ENCODE peak calls at places on chromosomes 6 and 20, in six cellular contexts. One of them, this sample, is unnamed.

GRCh38 chr20:4978050-4978918 is 23.0 kb downstream of the SLC23A2 start:
- DNase-seq in MM.1S: no peak
- DNase-seq in fibroblast of mammary gland: no peak
- DNase-seq in lung: no peak
- DNase-seq in mucosa of descending colon: no peak
- DNase-seq in BE2C: no peak
- DNase-seq in this sample: no peak

GRCh38 chr20:45944151-45944964 is 9.9 kb downstream of the PCIF1 start:
- DNase-seq in MM.1S: no peak
- DNase-seq in fibroblast of mammary gland: peak; percentile 59
- DNase-seq in lung: no peak
- DNase-seq in mucosa of descending colon: no peak
- DNase-seq in BE2C: no peak
- DNase-seq in this sample: no peak

GRCh38 chr6:127182501-127182900 is 64.0 kb downstream of the RSPO3 start:
- DNase-seq in MM.1S: no peak
- DNase-seq in fibroblast of mammary gland: peak; percentile 65
- DNase-seq in lung: no peak
- DNase-seq in mucosa of descending colon: no peak
- DNase-seq in BE2C: no peak
- DNase-seq in this sample: no peak

GRCh38 chr6:52207066-52207465 is 20.9 kb downstream of the IL17A start:
- DNase-seq in MM.1S: peak; percentile 19
- DNase-seq in fibroblast of mammary gland: no peak
- DNase-seq in lung: no peak
- DNase-seq in mucosa of descending colon: no peak
- DNase-seq in BE2C: no peak
- DNase-seq in this sample: no peak

GRCh38 chr6:109896333-109896732 is 81.8 kb upstream of the GPR6 start:
- DNase-seq in MM.1S: no peak
- DNase-seq in fibroblast of mammary gland: peak; percentile 48
- DNase-seq in lung: no peak
- DNase-seq in mucosa of descending colon: no peak
- DNase-seq in BE2C: no peak
- DNase-seq in this sample: no peak

GRCh38 chr6:137791281-137792159 is 75.5 kb upstream of the TNFAIP3 start:
- DNase-seq in MM.1S: no peak
- DNase-seq in fibroblast of mammary gland: no peak
- DNase-seq in lung: no peak
- DNase-seq in mucosa of descending colon: no peak
- DNase-seq in BE2C: no peak
- DNase-seq in this sample: no peak

GRCh38 chr20:42110301-42110700 is 492.1 kb upstream of the CHD6 start:
- DNase-seq in MM.1S: no peak
- DNase-seq in fibroblast of mammary gland: no peak
- DNase-seq in lung: no peak
- DNase-seq in mucosa of descending colon: no peak
- DNase-seq in BE2C: no peak
- DNase-seq in this sample: no peak

GRCh38 chr6:165660881-165661415 is 2.1 kb downstream of the PDE10A start:
- DNase-seq in MM.1S: no peak
- DNase-seq in fibroblast of mammary gland: no peak
- DNase-seq in lung: no peak
- DNase-seq in mucosa of descending colon: no peak
- DNase-seq in BE2C: no peak
- DNase-seq in this sample: no peak

GRCh38 chr20:53611449-53611894 is 17.8 kb upstream of the ZNF217 start:
- DNase-seq in MM.1S: peak; percentile 76
- DNase-seq in fibroblast of mammary gland: peak; percentile 97
- DNase-seq in lung: no peak
- DNase-seq in mucosa of descending colon: no peak
- DNase-seq in BE2C: peak; percentile 27
- DNase-seq in this sample: no peak

GRCh38 chr20:51680067-51680749 is 88.0 kb downstream of the ATP9A start:
- DNase-seq in MM.1S: no peak
- DNase-seq in fibroblast of mammary gland: no peak
- DNase-seq in lung: no peak
- DNase-seq in mucosa of descending colon: no peak
- DNase-seq in BE2C: no peak
- DNase-seq in this sample: no peak

GRCh38 chr20:51327251-51327841 is 215.2 kb downstream of the NFATC2 start:
- DNase-seq in MM.1S: no peak
- DNase-seq in fibroblast of mammary gland: peak; percentile 88
- DNase-seq in lung: no peak
- DNase-seq in mucosa of descending colon: no peak
- DNase-seq in BE2C: no peak
- DNase-seq in this sample: no peak

GRCh38 chr6:48111143-48111506 is at the start of gene PTCHD4:
- DNase-seq in MM.1S: no peak
- DNase-seq in fibroblast of mammary gland: peak; percentile 69
- DNase-seq in lung: no peak
- DNase-seq in mucosa of descending colon: no peak
- DNase-seq in BE2C: no peak
- DNase-seq in this sample: no peak

GRCh38 chr20:4069741-4070140 is 54.4 kb upstream of the RNF24 start:
- DNase-seq in MM.1S: no peak
- DNase-seq in fibroblast of mammary gland: peak; percentile 85
- DNase-seq in lung: no peak
- DNase-seq in mucosa of descending colon: no peak
- DNase-seq in BE2C: no peak
- DNase-seq in this sample: no peak

GRCh38 chr6:35047265-35048011 is 93.7 kb downstream of the TCP11 start:
- DNase-seq in MM.1S: peak; percentile 8
- DNase-seq in fibroblast of mammary gland: peak; percentile 78
- DNase-seq in lung: no peak
- DNase-seq in mucosa of descending colon: no peak
- DNase-seq in BE2C: no peak
- DNase-seq in this sample: no peak

GRCh38 chr20:4230185-4230584 is 214.8 kb upstream of the RNF24 start:
- DNase-seq in MM.1S: no peak
- DNase-seq in fibroblast of mammary gland: no peak
- DNase-seq in lung: no peak
- DNase-seq in mucosa of descending colon: no peak
- DNase-seq in BE2C: no peak
- DNase-seq in this sample: no peak

GRCh38 chr20:10185741-10186558 is 32.7 kb upstream of the SNAP25 start:
- DNase-seq in MM.1S: no peak
- DNase-seq in fibroblast of mammary gland: peak; percentile 39
- DNase-seq in lung: no peak
- DNase-seq in mucosa of descending colon: no peak
- DNase-seq in BE2C: peak; percentile 27
- DNase-seq in this sample: no peak

GRCh38 chr6:36339156-36339555 is 2.5 kb upstream of the BNIP5 start:
- DNase-seq in MM.1S: no peak
- DNase-seq in fibroblast of mammary gland: no peak
- DNase-seq in lung: no peak
- DNase-seq in mucosa of descending colon: peak; percentile 72
- DNase-seq in BE2C: no peak
- DNase-seq in this sample: peak; percentile 59

GRCh38 chr6:36340671-36341454 is 4.2 kb upstream of the BNIP5 start:
- DNase-seq in MM.1S: peak; percentile 63
- DNase-seq in fibroblast of mammary gland: peak; percentile 56
- DNase-seq in lung: peak; percentile 78
- DNase-seq in mucosa of descending colon: peak; percentile 95
- DNase-seq in BE2C: peak; percentile 77
- DNase-seq in this sample: peak; percentile 87

GRCh38 chr6:36337814-36338213 is 1.1 kb upstream of the BNIP5 start:
- DNase-seq in MM.1S: no peak
- DNase-seq in fibroblast of mammary gland: no peak
- DNase-seq in lung: no peak
- DNase-seq in mucosa of descending colon: no peak
- DNase-seq in BE2C: no peak
- DNase-seq in this sample: no peak

GRCh38 chr6:36343109-36343508 is 6.4 kb upstream of the BNIP5 start:
- DNase-seq in MM.1S: no peak
- DNase-seq in fibroblast of mammary gland: no peak
- DNase-seq in lung: no peak
- DNase-seq in mucosa of descending colon: no peak
- DNase-seq in BE2C: no peak
- DNase-seq in this sample: no peak

GRCh38 chr6:36340341-36340670 is 3.6 kb upstream of the BNIP5 start:
- DNase-seq in MM.1S: no peak
- DNase-seq in fibroblast of mammary gland: no peak
- DNase-seq in lung: no peak
- DNase-seq in mucosa of descending colon: no peak
- DNase-seq in BE2C: no peak
- DNase-seq in this sample: no peak
- H3K4me3 ChIP-seq in MM.1S: no peak overlapping the region
- H3K4me3 ChIP-seq in fibroblast of mammary gland: no peak overlapping the region
- H3K4me3 ChIP-seq in lung: no peak overlapping the region
- H3K4me3 ChIP-seq in mucosa of descending colon: no peak overlapping the region
- H3K4me3 ChIP-seq in BE2C: no peak overlapping the region
- H3K4me3 ChIP-seq in this sample: no peak overlapping the region

GRCh38 chr20:56631990-56632327 is 2.9 kb downstream of the TFAP2C start:
- DNase-seq in MM.1S: no peak
- DNase-seq in fibroblast of mammary gland: no peak
- DNase-seq in lung: no peak
- DNase-seq in mucosa of descending colon: no peak
- DNase-seq in BE2C: no peak
- DNase-seq in this sample: no peak
- H3K4me3 ChIP-seq in MM.1S: no peak overlapping the region
- H3K4me3 ChIP-seq in fibroblast of mammary gland: no peak overlapping the region
- H3K4me3 ChIP-seq in lung: no peak overlapping the region
- H3K4me3 ChIP-seq in mucosa of descending colon: no peak overlapping the region
- H3K4me3 ChIP-seq in BE2C: no peak overlapping the region
- H3K4me3 ChIP-seq in this sample: no peak overlapping the region

GRCh38 chr20:31593221-31594001 is 11.7 kb upstream of the ID1 start:
- DNase-seq in MM.1S: no peak
- DNase-seq in fibroblast of mammary gland: peak; percentile 94
- DNase-seq in lung: peak; percentile 63
- DNase-seq in mucosa of descending colon: peak; percentile 94
- DNase-seq in BE2C: no peak
- DNase-seq in this sample: peak; percentile 94

GRCh38 chr20:31595380-31595653 is 9.8 kb upstream of the ID1 start:
- DNase-seq in MM.1S: no peak
- DNase-seq in fibroblast of mammary gland: no peak
- DNase-seq in lung: no peak
- DNase-seq in mucosa of descending colon: no peak
- DNase-seq in BE2C: no peak
- DNase-seq in this sample: no peak

GRCh38 chr20:31594558-31595379 is 10.3 kb upstream of the ID1 start:
- DNase-seq in MM.1S: no peak
- DNase-seq in fibroblast of mammary gland: no peak
- DNase-seq in lung: no peak
- DNase-seq in mucosa of descending colon: peak; percentile 60
- DNase-seq in BE2C: no peak
- DNase-seq in this sample: peak; percentile 57

GRCh38 chr20:31595654-31596411 is 9.3 kb upstream of the ID1 start:
- DNase-seq in MM.1S: no peak
- DNase-seq in fibroblast of mammary gland: peak; percentile 98
- DNase-seq in lung: peak; percentile 75
- DNase-seq in mucosa of descending colon: peak; percentile 89
- DNase-seq in BE2C: peak; percentile 93
- DNase-seq in this sample: peak; percentile 86

GRCh38 chr20:31594002-31594557 is 11.0 kb upstream of the ID1 start:
- DNase-seq in MM.1S: no peak
- DNase-seq in fibroblast of mammary gland: no peak
- DNase-seq in lung: no peak
- DNase-seq in mucosa of descending colon: no peak
- DNase-seq in BE2C: no peak
- DNase-seq in this sample: no peak
- H3K4me3 ChIP-seq in MM.1S: no peak overlapping the region
- H3K4me3 ChIP-seq in fibroblast of mammary gland: no peak overlapping the region
- H3K4me3 ChIP-seq in lung: no peak overlapping the region
- H3K4me3 ChIP-seq in mucosa of descending colon: no peak overlapping the region
- H3K4me3 ChIP-seq in BE2C: no peak overlapping the region
- H3K4me3 ChIP-seq in this sample: no peak overlapping the region

DNA sequence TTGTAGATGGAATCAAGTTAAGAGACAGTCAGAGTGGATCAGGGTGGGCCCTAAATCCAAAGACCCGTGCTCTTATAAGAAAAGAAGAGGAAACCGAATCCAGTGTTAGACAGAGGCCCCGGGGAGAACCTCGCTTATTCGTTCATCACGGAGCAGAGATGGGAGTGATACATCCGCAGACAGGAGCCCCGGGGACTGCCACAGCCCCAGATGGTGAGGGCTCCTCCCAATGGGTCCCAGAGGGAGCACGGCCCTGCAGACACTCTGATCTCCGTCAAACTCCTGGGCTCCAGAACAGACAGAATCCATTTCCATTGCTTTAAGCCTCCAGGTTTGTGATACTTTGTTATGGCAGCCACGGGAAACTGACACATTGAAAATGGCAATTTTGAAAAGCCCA is 47.0 kb downstream of the CDH4 start:
- DNase-seq in MM.1S: no peak
- DNase-seq in fibroblast of mammary gland: no peak
- DNase-seq in lung: no peak
- DNase-seq in mucosa of descending colon: no peak
- DNase-seq in BE2C: no peak
- DNase-seq in this sample: no peak
- H3K4me3 ChIP-seq in MM.1S: no peak overlapping the region
- H3K4me3 ChIP-seq in fibroblast of mammary gland: no peak overlapping the region
- H3K4me3 ChIP-seq in lung: no peak overlapping the region
- H3K4me3 ChIP-seq in mucosa of descending colon: no peak overlapping the region
- H3K4me3 ChIP-seq in BE2C: no peak overlapping the region
- H3K4me3 ChIP-seq in this sample: no peak overlapping the region

GRCh38 chr6:36677753-36678487 is 594 bp upstream of the CDKN1A start:
- DNase-seq in MM.1S: no peak
- DNase-seq in fibroblast of mammary gland: no peak
- DNase-seq in lung: no peak
- DNase-seq in mucosa of descending colon: no peak
- DNase-seq in BE2C: no peak
- DNase-seq in this sample: peak; percentile 52

GRCh38 chr6:36676142-36677058 is 2.1 kb upstream of the CDKN1A start:
- DNase-seq in MM.1S: no peak
- DNase-seq in fibroblast of mammary gland: peak; percentile 65
- DNase-seq in lung: no peak
- DNase-seq in mucosa of descending colon: no peak
- DNase-seq in BE2C: no peak
- DNase-seq in this sample: no peak

GRCh38 chr6:36679043-36679821 is 718 bp downstream of the CDKN1A start:
- DNase-seq in MM.1S: no peak
- DNase-seq in fibroblast of mammary gland: peak; percentile 73
- DNase-seq in lung: peak; percentile 75
- DNase-seq in mucosa of descending colon: peak; percentile 69
- DNase-seq in BE2C: peak; percentile 71
- DNase-seq in this sample: peak; percentile 68

GRCh38 chr6:36678488-36679042 is at the start of gene CDKN1A:
- DNase-seq in MM.1S: peak; percentile 91
- DNase-seq in fibroblast of mammary gland: peak; percentile 89
- DNase-seq in lung: peak; percentile 90
- DNase-seq in mucosa of descending colon: peak; percentile 97
- DNase-seq in BE2C: peak; percentile 90
- DNase-seq in this sample: peak; percentile 96

GRCh38 chr6:36677059-36677749 is 1.3 kb upstream of the CDKN1A start:
- DNase-seq in MM.1S: no peak
- DNase-seq in fibroblast of mammary gland: no peak
- DNase-seq in lung: no peak
- DNase-seq in mucosa of descending colon: no peak
- DNase-seq in BE2C: no peak
- DNase-seq in this sample: no peak
- H3K4me3 ChIP-seq in MM.1S: no peak overlapping the region
- H3K4me3 ChIP-seq in fibroblast of mammary gland: peak overlapping the region; percentile 30
- H3K4me3 ChIP-seq in lung: no peak overlapping the region
- H3K4me3 ChIP-seq in mucosa of descending colon: no peak overlapping the region
- H3K4me3 ChIP-seq in BE2C: no peak overlapping the region
- H3K4me3 ChIP-seq in this sample: no peak overlapping the region

This sample was measured in colonic mucosa.